ENCODE peak calls at places on chromosomes 12 and 14, in four cellular contexts. S is stimulated activated naive CD4-positive, alpha-beta T cell; G is omental fat pad; U is activated CD8-positive, alpha-beta memory T cell treated with anti-CD3 and anti-CD28 coated beads for 48 hours. V is an unnamed sample.

GRCh38 chr12:49413796-49414195 is 46.5 kb downstream of the SPATS2 start:
- DNase-seq in S (no peak), U (no peak), G (no peak), V (no peak)

GRCh38 chr12:52821826-52822660 is 8.1 kb upstream of the KRT4 start:
- DNase-seq in S (no peak), G (no peak), U (no peak), V (no peak)

GRCh38 chr12:16258963-16259362 is 18.5 kb downstream of the SLC15A5 start:
- DNase-seq in U (no peak), G (no peak), S (no peak), V (no peak)

GRCh38 chr14:24665440-24665991 is 31.5 kb upstream of the GZMB start:
- DNase-seq in S (no peak), G (no peak), U (no peak), V (no peak)

GRCh38 chr14:22976620-22977433 is 5.5 kb downstream of the AJUBA start:
- DNase-seq in U (no peak), S (no peak), G (no peak), V (no peak)

GRCh38 chr12:3453947-3454675 is 36.9 kb upstream of the PRMT8 start:
- DNase-seq in U (no peak), G (no peak), S (no peak), V (no peak)

GRCh38 chr12:74685385-74685784 is 147.8 kb downstream of the ATXN7L3B start:
- DNase-seq in U (no peak), G (no peak), S (no peak), V (no peak)

GRCh38 chr14:106586098-106586704 is 1059.8 kb downstream of the TMEM121 start:
- DNase-seq in G (no peak), S (peak; percentile 28), U (peak; percentile 10), V (no peak)

GRCh38 chr12:28938056-28938455 is 211.0 kb upstream of the FAR2 start:
- DNase-seq in G (no peak), S (no peak), U (no peak), V (no peak)

GRCh38 chr12:9634177-9634803 is 26.6 kb upstream of the KLRB1 start:
- DNase-seq in S (peak; percentile 38), U (no peak), G (peak; percentile 54), V (no peak)

GRCh38 chr14:103816991-103817390 is 30.4 kb downstream of the PPP1R13B start:
- DNase-seq in U (no peak), S (no peak), G (no peak), V (no peak)

GRCh38 chr12:19970116-19970515 is 398.2 kb upstream of the PDE3A start:
- DNase-seq in U (no peak), S (no peak), G (no peak), V (no peak)

GRCh38 chr12:57477710-57478681 is 1.7 kb downstream of the ARHGAP9 start:
- DNase-seq in G (no peak), S (peak; percentile 64), U (no peak), V (no peak)

GRCh38 chr12:121578230-121579189 is 2.3 kb downstream of the KDM2B start:
- DNase-seq in G (no peak), S (no peak), U (no peak), V (no peak)

GRCh38 chr14:97802430-97802829 is 1005.2 kb downstream of the VRK1 start:
- DNase-seq in S (no peak), G (no peak), U (no peak), V (no peak)